ENCODE peak calls at places on chromosomes 3 and 15, in eight cellular contexts. T, L, S, V, P, K, N and M are unnamed samples. For H3K36me3, the result is how much of the 10 kb centered on the place peaks cover.

GRCh38 chr3:84978833-84979232 is 20.0 kb downstream of the CADM2 start:
- DNase-seq in T (no peak), L (no peak), S (no peak), V (no peak), P (no peak), K (no peak), N (no peak), M (no peak)

GRCh38 chr3:60277376-60277800 is 973.9 kb downstream of the FHIT start:
- DNase-seq in T (no peak), L (no peak), S (no peak), V (no peak), P (no peak), K (no peak), N (no peak), M (no peak)

GRCh38 chr3:164380156-164380555 is 698.1 kb downstream of the SI start:
- DNase-seq in T (no peak), L (no peak), S (no peak), V (no peak), P (no peak), K (no peak), N (no peak), M (no peak)

GRCh38 chr3:15694628-15695027 is 93.1 kb downstream of the BTD start:
- DNase-seq in T (no peak), L (no peak), S (no peak), V (no peak), P (no peak), K (no peak), N (no peak), M (no peak)

GRCh38 chr3:16064660-16065414 is 109.6 kb upstream of the GALNT15 start:
- DNase-seq in T (peak), L (peak), S (peak), V (peak), P (no peak), K (no peak), N (peak), M (no peak)

GRCh38 chr3:42488687-42489086 is 13.8 kb upstream of the VIPR1 start:
- DNase-seq in T (no peak), L (no peak), S (no peak), V (peak), P (no peak), K (no peak), N (peak), M (no peak)

GRCh38 chr3:49122886-49123545 is 2.4 kb upstream of the USP19 start:
- DNase-seq in T (no peak), L (no peak), S (no peak), V (no peak), P (no peak), K (no peak), N (no peak), M (no peak)

GRCh38 chr3:71345429-71346027 is 238.0 kb downstream of the FOXP1 start:
- DNase-seq in T (no peak), L (no peak), S (no peak), V (no peak), P (no peak), K (no peak), N (no peak), M (no peak)

GRCh38 chr15:87753539-87753938 is 503.0 kb downstream of the NTRK3 start:
- DNase-seq in T (no peak), L (no peak), S (no peak), V (no peak), P (no peak), K (no peak), N (no peak), M (no peak)

GRCh38 chr3:122497425-122497824 is 17.3 kb downstream of the KPNA1 start:
- DNase-seq in T (no peak), L (no peak), S (no peak), V (no peak), P (no peak), K (no peak), N (no peak), M (no peak)

GRCh38 chr3:134607054-134608022 is 43.5 kb downstream of the KY start:
- DNase-seq in T (no peak), L (no peak), S (no peak), V (no peak), P (no peak), K (peak), N (peak), M (no peak)

GRCh38 chr3:134603956-134604355 is 46.9 kb downstream of the KY start:
- DNase-seq in T (no peak), L (no peak), S (no peak), V (no peak), P (no peak), K (no peak), N (no peak), M (no peak)

GRCh38 chr3:134605506-134605905 is 45.3 kb downstream of the KY start:
- DNase-seq in T (no peak), L (no peak), S (no peak), V (no peak), P (no peak), K (no peak), N (no peak), M (no peak)

GRCh38 chr3:134608023-134608758 is 42.6 kb downstream of the KY start:
- DNase-seq in T (no peak), L (no peak), S (no peak), V (no peak), P (no peak), K (no peak), N (peak), M (no peak)

GRCh38 chr3:134606033-134607025 is 44.5 kb downstream of the KY start:
- DNase-seq in T (no peak), L (no peak), S (no peak), V (no peak), P (no peak), K (no peak), N (no peak), M (no peak)
- TF ChIP-seq POLR2AphosphoS5 in T (no peak), L (no peak), S (no peak), V (no peak), P (no peak), K (no peak), N (no peak), M (no peak)

GRCh38 chr3:157390713-157391515 is 45.7 kb upstream of the PTX3 start:
- DNase-seq in T (no peak), L (no peak), S (no peak), V (no peak), P (peak), K (no peak), N (no peak), M (no peak)

GRCh38 chr3:157393076-157393475 is 43.6 kb upstream of the PTX3 start:
- DNase-seq in T (no peak), L (no peak), S (no peak), V (no peak), P (no peak), K (no peak), N (no peak), M (no peak)

GRCh38 chr3:157388051-157388450 is 48.6 kb upstream of the PTX3 start:
- DNase-seq in T (no peak), L (no peak), S (no peak), V (no peak), P (no peak), K (no peak), N (no peak), M (no peak)

GRCh38 chr3:157392104-157392503 is 44.5 kb upstream of the PTX3 start:
- DNase-seq in T (no peak), L (no peak), S (no peak), V (no peak), P (no peak), K (no peak), N (no peak), M (no peak)

DNA sequence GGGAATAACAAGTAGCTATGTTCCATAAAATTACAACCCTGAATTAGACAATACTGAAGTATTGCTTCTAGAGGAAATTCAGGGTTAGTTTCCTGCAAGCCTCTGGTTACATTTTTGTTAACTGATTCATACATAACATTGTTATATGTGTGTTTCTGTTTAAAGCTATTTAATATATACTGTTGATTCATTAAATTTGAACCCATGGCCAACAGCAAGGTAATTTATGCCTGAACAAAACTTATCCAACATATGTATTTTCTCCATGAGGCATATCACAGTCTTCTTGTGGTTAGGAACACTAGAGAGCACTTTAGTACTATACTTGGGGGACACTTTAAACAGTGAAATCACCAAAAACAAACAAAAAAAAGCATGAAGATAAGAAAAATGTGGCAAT is 47.7 kb upstream of the PTX3 start:
- DNase-seq in T (no peak), L (no peak), S (no peak), V (no peak), P (no peak), K (no peak), N (no peak), M (no peak)
- TF ChIP-seq EP300 in T (no peak), L (no peak), S (no peak), V (no peak), P (no peak), K (no peak), N (no peak), M (no peak)

GRCh38 chr3:39410893-39411292 is 4.4 kb downstream of the RPSA start:
- DNase-seq in T (no peak), L (no peak), S (no peak), V (no peak), P (no peak), K (no peak), N (no peak), M (no peak)
- H3K36me3 ChIP-seq in T (under half), L (under half), S (under half), V (half or more), P (under half), K (half or more), N (half or more), M (half or more)

DNA sequence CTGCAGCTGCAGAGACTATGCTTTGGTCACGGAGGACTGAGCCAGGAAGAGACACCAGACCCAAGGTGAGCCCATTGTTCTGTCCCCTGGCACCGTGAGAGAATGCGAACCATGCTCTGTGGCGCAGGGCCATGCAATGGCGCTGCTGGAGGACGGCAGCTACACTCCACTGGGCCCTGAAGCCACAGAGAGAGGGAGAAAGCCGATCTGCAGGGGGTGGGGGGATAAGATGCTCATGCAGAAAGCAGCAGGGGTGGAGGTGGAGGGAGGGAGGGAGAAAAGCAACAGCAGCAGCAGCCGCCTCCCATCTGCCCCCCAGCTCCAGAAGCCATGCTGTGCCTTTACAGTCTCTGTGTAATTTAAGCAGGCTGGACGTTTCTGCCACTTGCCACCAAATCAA is 5.3 kb downstream of the BDH1 start:
- DNase-seq in T (no peak), L (no peak), S (no peak), V (no peak), P (no peak), K (no peak), N (no peak), M (no peak)
- TF ChIP-seq POLR2AphosphoS5 in T (no peak), L (no peak), S (no peak), V (no peak), P (no peak), K (no peak), N (no peak), M (no peak)

GRCh38 chr3:53643757-53644156 is 149.3 kb downstream of the CACNA1D start:
- DNase-seq in T (no peak), L (no peak), S (no peak), V (no peak), P (no peak), K (no peak), N (peak), M (no peak)
- TF ChIP-seq EP300 in T (no peak), L (no peak), S (no peak), V (no peak), P (no peak), K (no peak), N (no peak), M (no peak)

GRCh38 chr3:33865133-33865532 is 66.7 kb downstream of the PDCD6IP start:
- DNase-seq in T (no peak), L (no peak), S (no peak), V (no peak), P (peak), K (no peak), N (no peak), M (no peak)
- H3K36me3 ChIP-seq in T (under half), L (under half), S (under half), V (half or more), P (under half), K (half or more), N (half or more), M (half or more)

GRCh38 chr15:74789171-74789627 is 7.3 kb downstream of the CSK start:
- DNase-seq in T (peak), L (peak), S (no peak), V (no peak), P (no peak), K (no peak), N (no peak), M (peak)

GRCh38 chr15:74789741-74790079 is 7.8 kb downstream of the CSK start:
- DNase-seq in T (no peak), L (peak), S (no peak), V (no peak), P (no peak), K (no peak), N (no peak), M (no peak)

GRCh38 chr15:74787251-74788041 is 5.6 kb downstream of the CSK start:
- DNase-seq in T (peak), L (peak), S (no peak), V (no peak), P (peak), K (peak), N (no peak), M (peak)

GRCh38 chr15:74788042-74788715 is 6.3 kb downstream of the CSK start:
- DNase-seq in T (no peak), L (no peak), S (no peak), V (no peak), P (no peak), K (no peak), N (no peak), M (no peak)

GRCh38 chr15:74788716-74789151 is 6.9 kb downstream of the CSK start:
- DNase-seq in T (peak), L (no peak), S (no peak), V (no peak), P (no peak), K (no peak), N (no peak), M (no peak)
- TF ChIP-seq POLR2AphosphoS5 in T (no peak), L (no peak), S (no peak), V (no peak), P (no peak), K (no peak), N (no peak), M (no peak)

DNA sequence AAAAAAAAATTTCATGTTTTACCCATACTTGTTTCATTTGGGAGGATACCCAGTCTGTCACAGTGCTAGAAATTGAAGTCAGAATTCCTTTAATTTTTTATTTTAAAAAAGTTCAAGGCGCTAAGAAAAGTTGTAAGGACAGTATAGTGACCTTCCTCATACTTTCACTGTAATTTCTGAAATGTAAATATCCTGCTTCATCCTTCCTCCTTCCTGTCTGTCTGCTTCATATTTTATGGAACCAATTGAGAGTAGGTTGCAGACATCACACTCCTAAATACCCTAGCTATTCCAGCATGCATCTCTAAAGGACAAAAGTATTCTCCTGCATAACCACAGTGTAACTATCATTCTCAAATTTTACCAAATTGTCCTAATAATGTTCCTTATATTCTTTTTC is 35.8 kb downstream of the CMTM8 start:
- DNase-seq in T (no peak), L (no peak), S (no peak), V (no peak), P (no peak), K (no peak), N (no peak), M (no peak)
- TF ChIP-seq EP300 in T (no peak), L (no peak), S (no peak), V (no peak), P (no peak), K (no peak), N (no peak), M (no peak)

GRCh38 chr3:169992781-169993180 is 26.2 kb downstream of the SEC62 start:
- DNase-seq in T (no peak), L (no peak), S (no peak), V (no peak), P (no peak), K (no peak), N (no peak), M (no peak)
- H3K36me3 ChIP-seq in T (under half), L (under half), S (under half), V (half or more), P (under half), K (half or more), N (half or more), M (half or more)